ENCODE peak calls at places on chromosomes 11 and 22, in five cellular contexts. P is HCT116, S is SK-N-SH, V is HepG2, T is GM12878. Y is an unnamed sample.

GRCh38 chr11:6251120-6251733 is 8.4 kb upstream of the CCKBR start:
- DNase-seq in S (peak), V (peak), P (peak), T (no peak), Y (peak)

GRCh38 chr11:45644981-45645889 is 20.2 kb downstream of the CHST1 start:
- DNase-seq in P (no peak), S (no peak), V (no peak), T (no peak), Y (no peak)

GRCh38 chr11:13207270-13207664 is 70.3 kb upstream of the BMAL1 start:
- DNase-seq in T (no peak), P (no peak), S (no peak), V (no peak), Y (no peak)

GRCh38 chr11:123640677-123641494 is 13.5 kb downstream of the SCN3B start:
- DNase-seq in V (peak), S (peak), T (no peak), P (no peak), Y (no peak)

GRCh38 chr22:31490496-31490925 is 869 bp upstream of the EIF4ENIF1 start:
- DNase-seq in S (peak), V (peak), P (peak), T (peak), Y (no peak)

GRCh38 chr22:45476814-45477213 is 25.9 kb upstream of the FBLN1 start:
- DNase-seq in S (no peak), P (no peak), T (no peak), V (peak), Y (no peak)

GRCh38 chr11:120660024-120660565 is 148.5 kb downstream of the GRIK4 start:
- DNase-seq in P (peak), V (peak), T (no peak), S (peak), Y (no peak)

GRCh38 chr11:133065847-133066485 is 466.3 kb downstream of the OPCML start:
- DNase-seq in S (no peak), P (no peak), V (no peak), T (no peak), Y (no peak)

GRCh38 chr11:1482581-1483444 is 3.8 kb downstream of the MOB2 start:
- DNase-seq in V (no peak), S (no peak), P (no peak), T (no peak), Y (no peak)

GRCh38 chr11:3156282-3156660 is 8.8 kb downstream of the OSBPL5 start:
- DNase-seq in V (no peak), S (no peak), P (no peak), T (no peak), Y (no peak)

GRCh38 chr22:20552913-20553401 is 45.5 kb downstream of the MED15 start:
- DNase-seq in S (no peak), V (peak), P (no peak), T (no peak), Y (no peak)

GRCh38 chr11:132717824-132718223 is 814.5 kb downstream of the OPCML start:
- DNase-seq in P (no peak), T (no peak), V (no peak), S (no peak), Y (no peak)

DNA sequence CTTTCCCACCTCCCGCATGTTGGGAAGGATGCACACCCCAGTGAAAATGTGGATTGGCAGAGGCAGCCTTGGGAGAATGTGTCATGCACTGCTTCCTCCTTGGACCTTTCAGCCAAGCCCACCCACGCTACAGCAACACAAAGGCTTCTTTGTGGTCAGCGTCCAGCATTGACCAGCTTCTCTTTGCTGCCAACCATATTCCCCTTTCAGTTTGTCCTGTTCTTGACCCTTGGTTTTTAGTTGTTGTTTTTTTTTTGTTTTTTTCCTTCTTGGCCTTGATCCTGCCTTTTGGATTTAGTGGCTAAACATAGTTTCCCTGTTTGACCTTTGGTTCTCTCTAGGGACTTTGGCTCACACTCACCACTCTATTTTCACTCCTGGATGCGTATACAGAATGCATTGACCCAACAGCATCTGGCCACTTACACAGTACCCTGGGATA is 573.6 kb downstream of the INSC start:
- DNase-seq in T (no peak), P (no peak), V (no peak), S (no peak), Y (no peak)
- TF ChIP-seq JUND in T (no peak), P (no peak), V (no peak), S (no peak), Y (no peak)

DNA sequence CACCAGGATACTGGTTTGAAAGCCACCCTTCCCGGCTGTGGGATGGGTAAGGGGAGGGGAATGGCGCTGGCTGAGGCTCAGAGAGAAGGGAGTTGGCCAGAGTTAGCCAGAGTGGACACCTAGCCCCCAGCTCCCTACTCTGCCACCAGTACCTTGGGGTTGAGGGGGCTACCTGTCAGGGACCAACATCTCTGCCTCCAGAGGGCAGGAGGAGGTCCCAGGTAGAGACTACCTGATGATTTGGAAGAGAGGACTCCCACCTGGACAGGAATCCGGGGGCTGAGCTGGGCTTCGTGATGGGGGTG is 3.7 kb downstream of the MYRF start:
- DNase-seq in T (no peak), P (no peak), V (no peak), S (no peak), Y (no peak)
- TF ChIP-seq JUND in T (no peak), P (no peak), V (no peak), S (no peak), Y (no peak)

GRCh38 chr11:100632970-100633452 is 54.1 kb upstream of the ARHGAP42 start:
- DNase-seq in S (no peak), V (peak), P (no peak), T (no peak), Y (peak)
- TF ChIP-seq JUND in S (no peak), V (no peak), P (no peak), T (no peak), Y (no peak)

GRCh38 chr11:95108671-95109551 is 19.3 kb downstream of the ENDOD1 start:
- DNase-seq in S (no peak), P (no peak), T (no peak), V (no peak), Y (no peak)
- TF ChIP-seq JUND in S (no peak), P (peak), T (no peak), V (no peak), Y (no peak)

GRCh38 chr11:43547900-43548381 is 132.6 kb upstream of the HSD17B12 start:
- DNase-seq in V (no peak), P (no peak), T (no peak), S (peak), Y (no peak)
- TF ChIP-seq JUND in V (no peak), P (no peak), T (no peak), S (no peak), Y (no peak)

DNA sequence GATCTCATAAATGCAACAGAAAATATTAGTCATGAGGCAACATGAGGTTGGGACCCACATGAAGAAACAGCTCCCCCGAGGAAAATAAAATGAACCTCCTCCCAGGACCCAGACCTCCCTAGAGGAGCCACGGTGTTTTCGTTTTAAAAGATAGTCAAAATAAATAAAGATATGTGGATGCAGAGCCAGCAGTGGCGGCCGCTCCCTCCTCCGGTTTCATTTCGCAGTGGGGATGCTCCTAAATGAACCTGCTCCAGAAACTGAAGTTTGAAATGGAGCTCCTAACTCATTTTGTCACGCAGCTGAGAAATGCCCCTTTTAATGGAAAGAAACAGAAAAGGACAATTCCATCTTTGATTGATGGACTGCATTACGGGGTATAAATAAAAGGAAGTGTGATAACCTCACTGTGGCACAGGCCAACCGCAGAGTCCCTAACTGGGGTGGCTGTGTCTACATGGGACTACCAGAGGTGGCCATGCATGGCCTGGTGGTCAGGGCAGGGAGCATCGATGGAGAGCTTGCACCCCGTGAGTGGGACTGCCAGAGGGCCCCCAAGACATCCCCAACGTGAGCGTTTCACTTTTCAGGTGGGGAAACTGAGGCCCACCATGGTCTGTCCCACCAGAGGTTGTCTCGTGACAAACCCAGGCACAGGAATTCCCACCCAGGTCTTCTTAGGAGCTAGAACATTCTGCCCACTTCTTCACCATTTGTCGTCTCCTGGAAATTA is 426.6 kb downstream of the BRD1 start:
- DNase-seq in V (no peak), T (no peak), P (no peak), S (no peak), Y (no peak)
- TF ChIP-seq JUND in V (no peak), T (no peak), P (no peak), S (no peak), Y (no peak)

GRCh38 chr11:95498731-95499396 is 267.9 kb upstream of the SESN3 start:
- DNase-seq in S (no peak), P (no peak), V (no peak), T (no peak), Y (no peak)
- TF ChIP-seq JUND in S (no peak), P (no peak), V (no peak), T (no peak), Y (no peak)